ENCODE peak calls at places on chromosomes 2 and 18, in eight cellular contexts. One of them, this sample, is unnamed.

GRCh38 chr2:32009479-32010256 is 1.1 kb downstream of the MEMO1 start:
- DNase-seq in tibial artery: no peak
- DNase-seq in KBM-7: peak
- DNase-seq in thoracic aorta: no peak
- DNase-seq in substantia nigra: peak
- DNase-seq in NCI-H1105: no peak
- DNase-seq in activated CD8-positive, alpha-beta memory T cell treated with anti-CD3 and anti-CD28 coated beads for 24 hours: peak
- DNase-seq in lower lobe of right lung: peak
- DNase-seq in this sample: peak

GRCh38 chr18:46152808-46153617 is 48.8 kb downstream of the HAUS1 start:
- DNase-seq in tibial artery: no peak
- DNase-seq in KBM-7: no peak
- DNase-seq in thoracic aorta: no peak
- DNase-seq in substantia nigra: no peak
- DNase-seq in NCI-H1105: no peak
- DNase-seq in activated CD8-positive, alpha-beta memory T cell treated with anti-CD3 and anti-CD28 coated beads for 24 hours: no peak
- DNase-seq in lower lobe of right lung: peak
- DNase-seq in this sample: no peak

GRCh38 chr2:98658816-98659486 is 50.6 kb downstream of the UNC50 start:
- DNase-seq in tibial artery: no peak
- DNase-seq in KBM-7: no peak
- DNase-seq in thoracic aorta: no peak
- DNase-seq in substantia nigra: no peak
- DNase-seq in NCI-H1105: no peak
- DNase-seq in activated CD8-positive, alpha-beta memory T cell treated with anti-CD3 and anti-CD28 coated beads for 24 hours: peak
- DNase-seq in lower lobe of right lung: no peak
- DNase-seq in this sample: no peak

GRCh38 chr2:73764945-73765344 is 15.0 kb downstream of the DUSP11 start:
- DNase-seq in tibial artery: no peak
- DNase-seq in KBM-7: no peak
- DNase-seq in thoracic aorta: no peak
- DNase-seq in substantia nigra: no peak
- DNase-seq in NCI-H1105: no peak
- DNase-seq in activated CD8-positive, alpha-beta memory T cell treated with anti-CD3 and anti-CD28 coated beads for 24 hours: no peak
- DNase-seq in lower lobe of right lung: no peak
- DNase-seq in this sample: no peak

GRCh38 chr2:232476045-232476444 is 11.6 kb downstream of the ECEL1 start:
- DNase-seq in tibial artery: no peak
- DNase-seq in KBM-7: no peak
- DNase-seq in thoracic aorta: no peak
- DNase-seq in substantia nigra: no peak
- DNase-seq in NCI-H1105: no peak
- DNase-seq in activated CD8-positive, alpha-beta memory T cell treated with anti-CD3 and anti-CD28 coated beads for 24 hours: no peak
- DNase-seq in lower lobe of right lung: peak
- DNase-seq in this sample: no peak

GRCh38 chr2:42125887-42126594 is 43.1 kb upstream of the EML4 start:
- DNase-seq in tibial artery: no peak
- DNase-seq in KBM-7: no peak
- DNase-seq in thoracic aorta: no peak
- DNase-seq in substantia nigra: no peak
- DNase-seq in NCI-H1105: no peak
- DNase-seq in activated CD8-positive, alpha-beta memory T cell treated with anti-CD3 and anti-CD28 coated beads for 24 hours: peak
- DNase-seq in lower lobe of right lung: no peak
- DNase-seq in this sample: no peak

GRCh38 chr2:30670453-30670852 is 136.8 kb downstream of the CAPN13 start:
- DNase-seq in tibial artery: no peak
- DNase-seq in KBM-7: no peak
- DNase-seq in thoracic aorta: no peak
- DNase-seq in substantia nigra: no peak
- DNase-seq in NCI-H1105: no peak
- DNase-seq in activated CD8-positive, alpha-beta memory T cell treated with anti-CD3 and anti-CD28 coated beads for 24 hours: no peak
- DNase-seq in lower lobe of right lung: no peak
- DNase-seq in this sample: no peak

GRCh38 chr18:38940863-38941531 is 1375.4 kb upstream of the CELF4 start:
- DNase-seq in tibial artery: no peak
- DNase-seq in KBM-7: peak
- DNase-seq in thoracic aorta: no peak
- DNase-seq in substantia nigra: no peak
- DNase-seq in NCI-H1105: no peak
- DNase-seq in activated CD8-positive, alpha-beta memory T cell treated with anti-CD3 and anti-CD28 coated beads for 24 hours: peak
- DNase-seq in lower lobe of right lung: no peak
- DNase-seq in this sample: peak

GRCh38 chr2:33420726-33421125 is 55.7 kb upstream of the RASGRP3 start:
- DNase-seq in tibial artery: no peak
- DNase-seq in KBM-7: no peak
- DNase-seq in thoracic aorta: no peak
- DNase-seq in substantia nigra: no peak
- DNase-seq in NCI-H1105: no peak
- DNase-seq in activated CD8-positive, alpha-beta memory T cell treated with anti-CD3 and anti-CD28 coated beads for 24 hours: no peak
- DNase-seq in lower lobe of right lung: no peak
- DNase-seq in this sample: peak

GRCh38 chr2:55033076-55033742 is 17.0 kb downstream of the RTN4 start:
- DNase-seq in tibial artery: no peak
- DNase-seq in KBM-7: peak
- DNase-seq in thoracic aorta: no peak
- DNase-seq in substantia nigra: no peak
- DNase-seq in NCI-H1105: no peak
- DNase-seq in activated CD8-positive, alpha-beta memory T cell treated with anti-CD3 and anti-CD28 coated beads for 24 hours: no peak
- DNase-seq in lower lobe of right lung: no peak
- DNase-seq in this sample: no peak

GRCh38 chr2:192444286-192444838 is 249.6 kb upstream of the TMEFF2 start:
- DNase-seq in tibial artery: no peak
- DNase-seq in KBM-7: no peak
- DNase-seq in thoracic aorta: no peak
- DNase-seq in substantia nigra: no peak
- DNase-seq in NCI-H1105: no peak
- DNase-seq in activated CD8-positive, alpha-beta memory T cell treated with anti-CD3 and anti-CD28 coated beads for 24 hours: no peak
- DNase-seq in lower lobe of right lung: no peak
- DNase-seq in this sample: no peak

GRCh38 chr2:229701062-229701461 is 13.3 kb downstream of the DNER start:
- DNase-seq in tibial artery: no peak
- DNase-seq in KBM-7: no peak
- DNase-seq in thoracic aorta: no peak
- DNase-seq in substantia nigra: no peak
- DNase-seq in NCI-H1105: no peak
- DNase-seq in activated CD8-positive, alpha-beta memory T cell treated with anti-CD3 and anti-CD28 coated beads for 24 hours: no peak
- DNase-seq in lower lobe of right lung: no peak
- DNase-seq in this sample: no peak

GRCh38 chr2:3692375-3692774 is 11.0 kb upstream of the DCDC2C start:
- DNase-seq in tibial artery: no peak
- DNase-seq in KBM-7: peak
- DNase-seq in thoracic aorta: no peak
- DNase-seq in substantia nigra: no peak
- DNase-seq in NCI-H1105: peak
- DNase-seq in activated CD8-positive, alpha-beta memory T cell treated with anti-CD3 and anti-CD28 coated beads for 24 hours: no peak
- DNase-seq in lower lobe of right lung: no peak
- DNase-seq in this sample: peak

GRCh38 chr2:39119732-39120520 is 925 bp downstream of the SOS1 start:
- DNase-seq in tibial artery: peak
- DNase-seq in KBM-7: peak
- DNase-seq in thoracic aorta: no peak
- DNase-seq in substantia nigra: peak
- DNase-seq in NCI-H1105: peak
- DNase-seq in activated CD8-positive, alpha-beta memory T cell treated with anti-CD3 and anti-CD28 coated beads for 24 hours: peak
- DNase-seq in lower lobe of right lung: peak
- DNase-seq in this sample: peak

GRCh38 chr2:2636813-2637212 is 305.7 kb upstream of the MYT1L start:
- DNase-seq in tibial artery: no peak
- DNase-seq in KBM-7: no peak
- DNase-seq in thoracic aorta: no peak
- DNase-seq in substantia nigra: no peak
- DNase-seq in NCI-H1105: no peak
- DNase-seq in activated CD8-positive, alpha-beta memory T cell treated with anti-CD3 and anti-CD28 coated beads for 24 hours: no peak
- DNase-seq in lower lobe of right lung: no peak
- DNase-seq in this sample: no peak

GRCh38 chr18:7760967-7761946 is 194.1 kb downstream of the PTPRM start:
- DNase-seq in tibial artery: no peak
- DNase-seq in KBM-7: no peak
- DNase-seq in thoracic aorta: no peak
- DNase-seq in substantia nigra: no peak
- DNase-seq in NCI-H1105: no peak
- DNase-seq in activated CD8-positive, alpha-beta memory T cell treated with anti-CD3 and anti-CD28 coated beads for 24 hours: no peak
- DNase-seq in lower lobe of right lung: no peak
- DNase-seq in this sample: peak

GRCh38 chr2:15547100-15547499 is 14.0 kb downstream of the NBAS start:
- DNase-seq in tibial artery: no peak
- DNase-seq in KBM-7: no peak
- DNase-seq in thoracic aorta: no peak
- DNase-seq in substantia nigra: no peak
- DNase-seq in NCI-H1105: no peak
- DNase-seq in activated CD8-positive, alpha-beta memory T cell treated with anti-CD3 and anti-CD28 coated beads for 24 hours: no peak
- DNase-seq in lower lobe of right lung: no peak
- DNase-seq in this sample: no peak

GRCh38 chr18:8177330-8178016 is 431.8 kb upstream of the RAB12 start:
- DNase-seq in tibial artery: no peak
- DNase-seq in KBM-7: no peak
- DNase-seq in thoracic aorta: no peak
- DNase-seq in substantia nigra: no peak
- DNase-seq in NCI-H1105: no peak
- DNase-seq in activated CD8-positive, alpha-beta memory T cell treated with anti-CD3 and anti-CD28 coated beads for 24 hours: no peak
- DNase-seq in lower lobe of right lung: no peak
- DNase-seq in this sample: peak

GRCh38 chr18:59516356-59517155 is 157.5 kb upstream of the LMAN1 start:
- DNase-seq in tibial artery: peak
- DNase-seq in KBM-7: no peak
- DNase-seq in thoracic aorta: no peak
- DNase-seq in substantia nigra: no peak
- DNase-seq in NCI-H1105: no peak
- DNase-seq in activated CD8-positive, alpha-beta memory T cell treated with anti-CD3 and anti-CD28 coated beads for 24 hours: no peak
- DNase-seq in lower lobe of right lung: no peak
- DNase-seq in this sample: peak

GRCh38 chr2:9975805-9976447 is 24.4 kb downstream of the GRHL1 start:
- DNase-seq in tibial artery: peak
- DNase-seq in KBM-7: peak
- DNase-seq in thoracic aorta: no peak
- DNase-seq in substantia nigra: no peak
- DNase-seq in NCI-H1105: no peak
- DNase-seq in activated CD8-positive, alpha-beta memory T cell treated with anti-CD3 and anti-CD28 coated beads for 24 hours: peak
- DNase-seq in lower lobe of right lung: no peak
- DNase-seq in this sample: peak

GRCh38 chr2:199819746-199820145 is 31.2 kb downstream of the FTCDNL1 start:
- DNase-seq in tibial artery: no peak
- DNase-seq in KBM-7: no peak
- DNase-seq in thoracic aorta: no peak
- DNase-seq in substantia nigra: no peak
- DNase-seq in NCI-H1105: no peak
- DNase-seq in activated CD8-positive, alpha-beta memory T cell treated with anti-CD3 and anti-CD28 coated beads for 24 hours: no peak
- DNase-seq in lower lobe of right lung: no peak
- DNase-seq in this sample: no peak

GRCh38 chr2:178804791-178805190 is 2.4 kb downstream of the TTN start:
- DNase-seq in tibial artery: no peak
- DNase-seq in KBM-7: peak
- DNase-seq in thoracic aorta: no peak
- DNase-seq in substantia nigra: no peak
- DNase-seq in NCI-H1105: no peak
- DNase-seq in activated CD8-positive, alpha-beta memory T cell treated with anti-CD3 and anti-CD28 coated beads for 24 hours: no peak
- DNase-seq in lower lobe of right lung: no peak
- DNase-seq in this sample: no peak